ENCODE peak calls at places on chromosomes 13 and 19, in six cellular contexts. Y is psoas muscle; J is stimulated activated CD8-positive, alpha-beta memory T cell treated with anti-CD3 and anti-CD28 coated beads, Interleukin-12 subunit alpha, Interleukin-12 subunit beta, amount 100 ng/mL, for 1 hour; L is activated T-cell treated with anti-CD3 and anti-CD28 coated beads, Interleukin-2, amount 50 U/mL, for 72 hours; Q is left cardiac atrium; X is AG08395. O is an unnamed sample.

GRCh38 chr19:16428372-16429036 is 43.3 kb downstream of the EPS15L1 start:
- DNase-seq in Y (no peak), J (no peak), L (no peak), Q (no peak), X (no peak), O (no peak)

GRCh38 chr13:19910336-19911072 is 47.1 kb upstream of the ZMYM5 start:
- DNase-seq in Y (no peak), J (no peak), L (no peak), Q (no peak), X (peak; percentile 22), O (no peak)

GRCh38 chr13:100244431-100244830 is 155.5 kb downstream of the PCCA start:
- DNase-seq in Y (no peak), J (no peak), L (no peak), Q (no peak), X (peak; percentile 10), O (no peak)

GRCh38 chr19:961866-962620 is 22.1 kb upstream of the WDR18 start:
- DNase-seq in Y (no peak), J (no peak), L (no peak), Q (no peak), X (peak; percentile 47), O (no peak)

GRCh38 chr13:82963466-82963865 is 918.8 kb downstream of the SLITRK1 start:
- DNase-seq in Y (no peak), J (no peak), L (no peak), Q (no peak), X (no peak), O (no peak)

GRCh38 chr13:109631069-109631468 is 155.3 kb downstream of the IRS2 start:
- DNase-seq in Y (no peak), J (no peak), L (no peak), Q (no peak), X (no peak), O (no peak)

GRCh38 chr19:37362733-37363132 is 8.2 kb upstream of the ZNF527 start:
- DNase-seq in Y (no peak), J (no peak), L (no peak), Q (no peak), X (no peak), O (no peak)

GRCh38 chr13:37386276-37386675 is 212.3 kb downstream of the POSTN start:
- DNase-seq in Y (no peak), J (no peak), L (no peak), Q (no peak), X (peak; percentile 57), O (no peak)

GRCh38 chr13:109357751-109358150 is 428.6 kb downstream of the IRS2 start:
- DNase-seq in Y (no peak), J (no peak), L (no peak), Q (no peak), X (no peak), O (no peak)

GRCh38 chr19:35533822-35534521 is 716 bp downstream of the GAPDHS start:
- DNase-seq in Y (no peak), J (peak; percentile 22), L (peak; percentile 63), Q (no peak), X (peak; percentile 31), O (no peak)

GRCh38 chr13:97267418-97268059 is 45.4 kb downstream of the MBNL2 start:
- DNase-seq in Y (no peak), J (no peak), L (no peak), Q (no peak), X (no peak), O (no peak)

GRCh38 chr19:40862785-40863184 is 12.5 kb upstream of the CYP2A6 start:
- DNase-seq in Y (no peak), J (no peak), L (no peak), Q (no peak), X (peak; percentile 14), O (no peak)

GRCh38 chr19:47075179-47075811 is 26.9 kb upstream of the TMEM160 start:
- DNase-seq in Y (no peak), J (no peak), L (no peak), Q (no peak), X (no peak), O (no peak)

GRCh38 chr13:25796474-25796873 is 255.3 kb downstream of the SHISA2 start:
- DNase-seq in Y (no peak), J (no peak), L (no peak), Q (no peak), X (no peak), O (no peak)

GRCh38 chr19:19822148-19822429 is 539 bp upstream of the ZNF506 start:
- DNase-seq in Y (no peak), J (no peak), L (peak; percentile 18), Q (no peak), X (no peak), O (no peak)

GRCh38 chr13:94280845-94281244 is 198.6 kb downstream of the DCT start:
- DNase-seq in Y (no peak), J (no peak), L (no peak), Q (no peak), X (no peak), O (no peak)

GRCh38 chr13:107421028-107421427 is 794.3 kb downstream of the LIG4 start:
- DNase-seq in Y (no peak), J (no peak), L (no peak), Q (no peak), X (no peak), O (peak; percentile 43)

GRCh38 chr19:31233288-31233687 is 115.9 kb downstream of the TSHZ3 start:
- DNase-seq in Y (no peak), J (no peak), L (no peak), Q (no peak), X (no peak), O (no peak)

GRCh38 chr19:19406878-19407639 is 1.6 kb downstream of the GATAD2A start:
- DNase-seq in Y (no peak), J (no peak), L (peak; percentile 62), Q (no peak), X (peak; percentile 30), O (peak; percentile 12)

GRCh38 chr13:109012115-109012514 is 382.7 kb downstream of the MYO16 start:
- DNase-seq in Y (no peak), J (no peak), L (no peak), Q (no peak), X (no peak), O (no peak)

GRCh38 chr13:33072759-33073158 is 56.5 kb downstream of the KL start:
- DNase-seq in Y (no peak), J (no peak), L (no peak), Q (no peak), X (no peak), O (no peak)

GRCh38 chr13:30872685-30873443 is 33.2 kb upstream of the MEDAG start:
- DNase-seq in Y (peak; percentile 75), J (no peak), L (no peak), Q (peak; percentile 70), X (peak; percentile 76), O (peak; percentile 55)

GRCh38 chr13:99351772-99352171 is 44.6 kb upstream of the GPR183 start:
- DNase-seq in Y (no peak), J (no peak), L (peak; percentile 45), Q (no peak), X (no peak), O (no peak)

GRCh38 chr19:1446713-1447564 is 3.0 kb upstream of the APC2 start:
- DNase-seq in Y (no peak), J (no peak), L (no peak), Q (no peak), X (no peak), O (no peak)

GRCh38 chr19:1327125-1327524 is 41.5 kb downstream of the EFNA2 start:
- DNase-seq in Y (no peak), J (no peak), L (no peak), Q (no peak), X (no peak), O (no peak)

GRCh38 chr19:39124136-39124764 is 1.3 kb upstream of the PAK4 start:
- DNase-seq in Y (no peak), J (no peak), L (no peak), Q (no peak), X (no peak), O (no peak)

O was measured in amniotic stem cell.